ENCODE peak calls at places on chromosomes 11 and 22, in four cellular contexts. H is cardiac fibroblast, E is thoracic aorta, R is H1. T is an unnamed sample.

GRCh38 chr11:111336582-111337256 is 38.4 kb downstream of the POU2AF3 start:
- DNase-seq in H (peak), E (no peak), R (no peak), T (peak)

GRCh38 chr11:113506893-113507292 is 31.7 kb upstream of the DRD2 start:
- DNase-seq in H (no peak), E (no peak), R (no peak), T (no peak)

GRCh38 chr11:75272821-75273301 is 32.3 kb downstream of the TPBGL start:
- DNase-seq in H (no peak), E (no peak), R (no peak), T (no peak)

GRCh38 chr11:130801287-130802146 is 114.8 kb downstream of the SNX19 start:
- DNase-seq in H (peak), E (no peak), R (no peak), T (peak)

GRCh38 chr22:28207281-28208030 is 288.4 kb upstream of the PITPNB start:
- DNase-seq in H (peak), E (no peak), R (no peak), T (peak)

GRCh38 chr22:46377566-46378498 is 42.3 kb downstream of the TRMU start:
- DNase-seq in H (peak), E (no peak), R (peak), T (no peak)

GRCh38 chr11:104668797-104669463 is 229.3 kb downstream of the CASP12 start:
- DNase-seq in H (peak), E (no peak), R (no peak), T (peak)

GRCh38 chr11:350723-351255 is 18.5 kb upstream of the B4GALNT4 start:
- DNase-seq in H (no peak), E (no peak), R (no peak), T (no peak)

GRCh38 chr22:31184015-31184414 is 24.0 kb downstream of the RNF185 start:
- DNase-seq in H (no peak), E (no peak), R (no peak), T (no peak)

GRCh38 chr11:43555811-43556210 is 124.7 kb upstream of the HSD17B12 start:
- DNase-seq in H (peak), E (no peak), R (no peak), T (no peak)

GRCh38 chr22:24819487-24819886 is 13.5 kb downstream of the SGSM1 start:
- DNase-seq in H (no peak), E (no peak), R (no peak), T (no peak)

GRCh38 chr11:134592391-134592990 is 180.4 kb upstream of the B3GAT1 start:
- DNase-seq in H (no peak), E (no peak), R (peak), T (no peak)

GRCh38 chr11:73528877-73529530 is 68.9 kb downstream of the FAM168A start:
- DNase-seq in H (no peak), E (no peak), R (no peak), T (no peak)

GRCh38 chr11:69664103-69664775 is 10.9 kb downstream of the LTO1 start:
- DNase-seq in H (no peak), E (no peak), R (no peak), T (no peak)

GRCh38 chr22:24421428-24421931 is 5.9 kb upstream of the ADORA2A start:
- DNase-seq in H (no peak), E (no peak), R (peak), T (no peak)

GRCh38 chr11:43067681-43068080 is 244.1 kb upstream of the API5 start:
- DNase-seq in H (no peak), E (no peak), R (no peak), T (no peak)

GRCh38 chr11:32213223-32213622 is 122.3 kb downstream of the RCN1 start:
- DNase-seq in H (peak), E (no peak), R (no peak), T (no peak)

GRCh38 chr22:39994046-39994565 is 648 bp upstream of the FAM83F start:
- DNase-seq in H (no peak), E (no peak), R (no peak), T (no peak)

GRCh38 chr11:131672191-131672590 is 301.8 kb downstream of the NTM start:
- DNase-seq in H (no peak), E (no peak), R (no peak), T (no peak)

GRCh38 chr11:1925373-1926155 is 6.1 kb downstream of the TNNT3 start:
- DNase-seq in H (no peak), E (no peak), R (no peak), T (no peak)

GRCh38 chr11:90204832-90205646 is 17.8 kb downstream of the CHORDC1 start:
- DNase-seq in H (peak), E (no peak), R (no peak), T (no peak)

GRCh38 chr22:47232197-47232596 is 469.7 kb downstream of the TBC1D22A start:
- DNase-seq in H (no peak), E (no peak), R (no peak), T (no peak)

GRCh38 chr22:19705181-19705934 is 8.9 kb upstream of the SEPTIN5 start:
- DNase-seq in H (no peak), E (no peak), R (peak), T (no peak)

GRCh38 chr11:117075186-117075585 is 23.0 kb downstream of the SIK3 start:
- DNase-seq in H (no peak), E (no peak), R (no peak), T (no peak)

GRCh38 chr11:2584812-2585565 is 114.8 kb downstream of the KCNQ1OT1 start:
- DNase-seq in H (no peak), E (no peak), R (no peak), T (no peak)

GRCh38 chr11:8532475-8532874 is 61.6 kb downstream of the STK33 start:
- DNase-seq in H (no peak), E (no peak), R (no peak), T (no peak)

GRCh38 chr11:57277845-57278720 is 41.0 kb upstream of the APLNR start:
- DNase-seq in H (peak), E (peak), R (peak), T (no peak)

GRCh38 chr11:75577198-75577597 is 15.1 kb downstream of the SERPINH1 start:
- DNase-seq in H (peak), E (no peak), R (no peak), T (no peak)

GRCh38 chr11:36431429-36432092 is 78.5 kb downstream of the TRAF6 start:
- DNase-seq in H (peak), E (no peak), R (no peak), T (peak)

GRCh38 chr11:88522624-88523361 is 185.3 kb upstream of the CTSC start:
- DNase-seq in H (no peak), E (no peak), R (no peak), T (no peak)

GRCh38 chr11:5809122-5809519 is 397 bp downstream of the OR52N2 start:
- DNase-seq in H (peak), E (no peak), R (no peak), T (no peak)

GRCh38 chr11:123547180-123547579 is 107.2 kb downstream of the SCN3B start:
- DNase-seq in H (no peak), E (no peak), R (no peak), T (no peak)

GRCh38 chr11:75733346-75734107 is 15.9 kb downstream of the MOGAT2 start:
- DNase-seq in H (no peak), E (no peak), R (no peak), T (no peak)

GRCh38 chr11:396948-397548 is 3.0 kb downstream of the PKP3 start:
- DNase-seq in H (peak), E (no peak), R (no peak), T (no peak)

GRCh38 chr11:27910186-27910941 is 197.6 kb downstream of the KIF18A start:
- DNase-seq in H (peak), E (no peak), R (no peak), T (no peak)

GRCh38 chr22:37080438-37080837 is 28.9 kb downstream of the KCTD17 start:
- DNase-seq in H (no peak), E (no peak), R (no peak), T (no peak)

DNA sequence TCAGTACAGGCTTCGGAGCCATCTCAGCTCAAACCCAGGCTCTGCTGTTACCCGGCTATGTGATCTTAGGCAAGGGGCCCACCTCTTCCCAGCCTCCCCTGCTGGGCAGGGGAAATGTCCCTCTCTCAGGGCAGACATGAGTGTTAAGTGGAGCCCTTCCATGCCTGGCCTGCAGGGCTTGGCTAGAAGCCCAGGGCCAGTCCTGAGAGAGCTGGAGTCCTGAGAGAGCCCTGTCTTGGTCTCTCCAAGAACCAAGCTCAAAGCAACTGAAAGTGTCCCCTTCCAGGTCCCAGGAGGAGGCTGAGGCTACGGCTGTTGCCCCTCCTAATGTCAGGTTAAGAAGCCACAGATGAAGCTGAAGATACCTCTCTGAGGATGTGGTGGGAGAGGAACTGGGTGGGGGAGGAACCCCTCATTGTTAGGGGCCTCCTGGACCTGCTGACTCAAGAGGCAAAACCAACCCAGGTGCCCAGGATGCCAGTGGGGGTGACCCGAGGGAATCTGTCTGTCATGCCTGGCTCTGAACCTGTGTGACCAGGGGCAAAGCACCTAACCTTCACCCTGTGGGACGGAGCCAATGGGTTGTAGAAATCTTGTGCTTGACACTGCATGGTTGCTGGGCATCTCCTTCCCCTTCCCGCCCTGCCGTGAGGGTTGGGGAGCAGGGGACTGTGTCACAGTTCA is 4.2 kb downstream of the ZP1 start:
- DNase-seq in H (peak), E (no peak), R (no peak), T (no peak)
- TF ChIP-seq CTCF in H (peak), E (no peak), R (no peak), T (peak)

GRCh38 chr11:24511518-24511917 is 14.7 kb downstream of the LUZP2 start:
- DNase-seq in H (no peak), E (no peak), R (no peak), T (no peak)

GRCh38 chr11:24513837-24514594 is 17.2 kb downstream of the LUZP2 start:
- DNase-seq in H (no peak), E (no peak), R (no peak), T (no peak)

GRCh38 chr11:24509114-24509513 is 12.3 kb downstream of the LUZP2 start:
- DNase-seq in H (peak), E (no peak), R (no peak), T (no peak)
- TF ChIP-seq CTCF in H (no peak), E (no peak), R (no peak), T (no peak)

GRCh38 chr11:60130496-60130895 is 42.0 kb downstream of the MS4A2 start:
- DNase-seq in H (peak), E (no peak), R (peak), T (no peak)
- TF ChIP-seq CTCF in H (no peak), E (no peak), R (peak), T (no peak)

GRCh38 chr11:120226714-120227113 is 13.2 kb upstream of the POU2F3 start:
- DNase-seq in H (no peak), E (no peak), R (no peak), T (no peak)

GRCh38 chr11:120227228-120227852 is 12.6 kb upstream of the POU2F3 start:
- DNase-seq in H (no peak), E (no peak), R (no peak), T (no peak)

GRCh38 chr11:120230433-120231071 is 9.4 kb upstream of the POU2F3 start:
- DNase-seq in H (no peak), E (no peak), R (no peak), T (no peak)

GRCh38 chr11:120229451-120230424 is 10.2 kb upstream of the POU2F3 start:
- DNase-seq in H (peak), E (no peak), R (no peak), T (no peak)

GRCh38 chr11:120228794-120229384 is 11.1 kb upstream of the POU2F3 start:
- DNase-seq in H (no peak), E (no peak), R (no peak), T (no peak)
- TF ChIP-seq CTCF in H (peak), E (no peak), R (peak), T (peak)

GRCh38 chr22:16601437-16602223 is 9.0 kb upstream of the CCT8L2 start:
- DNase-seq in H (no peak), E (no peak), R (no peak), T (no peak)
- TF ChIP-seq CTCF in H (no peak), E (no peak), R (no peak), T (no peak)

T was measured in BJ.